ENCODE peak calls at places on chromosomes 3 and 15, in seven cellular contexts. F is neuronal stem cell, C is OCI-LY7, Q is trophoblast cell, N is SJSA1, G is brain microvascular endothelial cell, S is AG04450. U is an unnamed sample.

GRCh38 chr15:100204211-100204610 is 137.6 kb downstream of the ADAMTS17 start:
- DNase-seq in F (no peak), C (no peak), Q (no peak), N (no peak), G (no peak), S (no peak), U (no peak)

GRCh38 chr3:161879470-161879869 is 382.9 kb downstream of the OTOL1 start:
- DNase-seq in F (no peak), C (no peak), Q (no peak), N (no peak), G (no peak), S (no peak), U (no peak)

GRCh38 chr15:71595846-71596553 is 214.4 kb upstream of the NR2E3 start:
- DNase-seq in F (no peak), C (no peak), Q (no peak), N (no peak), G (no peak), S (no peak), U (no peak)

GRCh38 chr15:62878070-62878469 is 164.5 kb upstream of the TPM1 start:
- DNase-seq in F (no peak), C (no peak), Q (no peak), N (no peak), G (no peak), S (no peak), U (no peak)

GRCh38 chr3:71245052-71245488 is 338.5 kb downstream of the FOXP1 start:
- DNase-seq in F (no peak), C (no peak), Q (no peak), N (peak), G (peak), S (peak), U (peak)

GRCh38 chr3:42063886-42064285 is 27.3 kb upstream of the TRAK1 start:
- DNase-seq in F (no peak), C (no peak), Q (peak), N (no peak), G (peak), S (no peak), U (peak)

GRCh38 chr15:34721802-34722795 is 32.7 kb downstream of the GJD2 start:
- DNase-seq in F (peak), C (no peak), Q (peak), N (peak), G (peak), S (peak), U (peak)

GRCh38 chr3:40366203-40367162 is 20.5 kb upstream of the ENTPD3 start:
- DNase-seq in F (no peak), C (no peak), Q (no peak), N (no peak), G (no peak), S (no peak), U (no peak)

GRCh38 chr3:41715376-41715775 is 246.5 kb downstream of the ULK4 start:
- DNase-seq in F (no peak), C (no peak), Q (no peak), N (no peak), G (no peak), S (no peak), U (no peak)

GRCh38 chr15:40340740-40341400 is at the start of gene CCDC9B:
- DNase-seq in F (no peak), C (no peak), Q (peak), N (peak), G (peak), S (no peak), U (peak)

GRCh38 chr15:90871716-90872480 is 3.5 kb downstream of the FURIN start:
- DNase-seq in F (no peak), C (no peak), Q (peak), N (no peak), G (no peak), S (no peak), U (no peak)

GRCh38 chr3:15029625-15030024 is 35.5 kb downstream of the MRPS25 start:
- DNase-seq in F (no peak), C (no peak), Q (no peak), N (no peak), G (no peak), S (no peak), U (no peak)

GRCh38 chr3:132543016-132543739 is 53.9 kb upstream of the ACKR4 start:
- DNase-seq in F (no peak), C (no peak), Q (peak), N (no peak), G (peak), S (peak), U (peak)

GRCh38 chr15:74793135-74794028 is 11.5 kb downstream of the CSK start:
- DNase-seq in F (no peak), C (peak), Q (no peak), N (no peak), G (peak), S (no peak), U (no peak)

DNA sequence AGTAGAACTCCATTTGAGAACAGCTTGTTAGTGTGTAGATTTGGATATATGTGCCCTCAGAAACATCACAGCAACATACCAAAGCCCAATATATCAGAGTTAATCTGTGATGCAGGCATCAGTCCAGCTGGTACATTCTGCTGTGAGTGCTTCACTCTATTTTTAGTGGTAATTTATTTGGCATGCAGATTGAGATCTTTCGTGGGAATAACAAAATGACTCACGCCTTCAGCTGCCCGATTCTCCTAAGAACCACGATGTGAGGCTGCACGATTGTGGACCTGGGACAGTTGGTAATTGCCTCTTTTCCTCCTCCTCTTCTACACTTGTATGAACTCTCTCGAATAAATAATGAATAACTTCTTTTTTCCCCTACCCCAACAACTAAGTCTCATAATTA is 730.8 kb downstream of the SQOR start:
- DNase-seq in F (no peak), C (no peak), Q (peak), N (no peak), G (no peak), S (no peak), U (peak)
- H3K4me3 ChIP-seq in F (no peak), C (no peak), Q (no peak), N (no peak), G (no peak), S (no peak), U (no peak)

DNA sequence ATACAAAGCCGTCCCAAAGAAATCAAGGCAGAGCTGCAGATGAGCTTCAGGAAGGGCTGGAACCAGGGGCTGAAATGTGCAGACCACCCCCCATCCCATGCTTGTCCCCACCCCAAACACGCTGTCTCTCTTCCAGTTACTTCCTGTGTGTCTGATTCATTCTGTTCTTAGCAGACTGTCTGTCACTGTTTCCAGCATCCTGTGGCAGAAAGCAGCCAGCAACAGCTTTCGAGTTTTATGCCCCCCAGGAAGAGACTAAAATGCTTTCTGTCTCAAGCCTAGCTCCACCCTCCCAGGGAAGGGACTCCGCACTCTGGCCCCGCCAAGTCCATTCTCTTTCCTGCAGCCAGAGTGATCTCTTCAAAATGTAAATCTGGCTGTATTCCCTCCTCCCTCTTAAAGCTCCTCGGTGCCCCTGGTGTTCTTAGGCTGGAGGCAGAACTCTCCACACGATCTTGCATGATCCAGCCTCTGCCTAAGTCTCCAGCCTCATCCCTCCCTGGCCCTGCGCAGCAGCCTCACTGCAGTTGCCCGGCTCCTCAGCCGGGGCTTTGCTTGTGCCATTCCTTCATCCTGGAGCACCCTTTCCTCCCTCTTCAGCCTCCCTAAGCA is 41.5 kb downstream of the HRH1 start:
- DNase-seq in F (no peak), C (no peak), Q (no peak), N (peak), G (peak), S (no peak), U (no peak)
- H3K4me3 ChIP-seq in F (no peak), C (no peak), Q (no peak), N (peak), G (peak), S (peak), U (peak)

GRCh38 chr3:114756506-114757279 is 390.4 kb downstream of the ZBTB20 start:
- DNase-seq in F (no peak), C (no peak), Q (peak), N (no peak), G (no peak), S (no peak), U (no peak)

GRCh38 chr3:114762144-114762543 is 384.9 kb downstream of the ZBTB20 start:
- DNase-seq in F (no peak), C (no peak), Q (no peak), N (no peak), G (no peak), S (no peak), U (no peak)

GRCh38 chr3:114760679-114761078 is 386.4 kb downstream of the ZBTB20 start:
- DNase-seq in F (no peak), C (no peak), Q (no peak), N (no peak), G (no peak), S (no peak), U (no peak)

GRCh38 chr3:114764056-114764492 is 383.0 kb downstream of the ZBTB20 start:
- DNase-seq in F (no peak), C (no peak), Q (no peak), N (no peak), G (no peak), S (no peak), U (no peak)

DNA sequence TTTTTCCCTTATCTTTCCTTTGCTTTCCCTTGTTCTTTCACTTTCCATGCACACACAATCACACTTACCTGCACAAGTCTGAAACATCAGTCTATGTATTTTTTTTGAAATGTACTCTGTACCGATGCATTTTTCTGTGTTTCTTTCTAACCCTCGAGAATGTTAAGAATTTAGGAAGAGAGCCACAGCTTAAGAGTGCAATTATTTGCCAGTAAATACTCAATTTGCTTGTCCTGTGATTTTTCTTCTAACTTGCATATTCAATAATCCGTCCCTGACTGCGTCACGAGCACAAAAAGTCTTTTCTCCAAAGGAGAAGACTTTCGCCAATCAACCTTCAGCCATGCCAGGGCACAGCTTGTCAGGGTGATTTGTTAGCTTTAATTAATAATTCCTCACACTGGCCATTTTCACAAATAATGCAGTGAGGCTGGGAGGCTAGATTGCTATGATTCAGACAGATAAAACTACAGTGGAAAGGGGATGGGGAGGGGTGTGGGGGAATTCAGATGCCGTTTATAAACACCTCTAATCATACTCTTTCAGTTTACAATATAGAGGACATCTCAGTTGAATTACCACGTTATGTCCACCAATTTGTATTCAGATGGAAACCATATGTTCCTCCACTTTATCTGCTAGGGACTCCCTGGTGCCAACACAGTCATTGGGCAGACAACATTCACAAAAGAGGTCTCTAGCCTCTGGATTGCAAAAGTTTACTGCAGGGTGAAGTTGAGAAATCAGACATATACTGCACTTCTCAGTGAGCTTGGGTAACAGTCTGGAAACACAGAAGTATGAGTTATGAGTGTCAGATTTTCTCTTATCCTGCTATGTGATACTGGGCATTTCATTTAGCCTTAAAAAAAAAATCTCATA is 388.0 kb downstream of the ZBTB20 start:
- DNase-seq in F (no peak), C (no peak), Q (no peak), N (no peak), G (no peak), S (peak), U (peak)
- H3K4me3 ChIP-seq in F (no peak), C (no peak), Q (no peak), N (peak), G (peak), S (peak), U (peak)

GRCh38 chr3:155102329-155102728 is 22.2 kb downstream of the MME start:
- DNase-seq in F (no peak), C (no peak), Q (no peak), N (no peak), G (peak), S (no peak), U (peak)

GRCh38 chr3:155096303-155097008 is 16.3 kb downstream of the MME start:
- DNase-seq in F (no peak), C (no peak), Q (no peak), N (no peak), G (no peak), S (no peak), U (no peak)

GRCh38 chr3:155106059-155106458 is 25.9 kb downstream of the MME start:
- DNase-seq in F (no peak), C (no peak), Q (no peak), N (no peak), G (no peak), S (no peak), U (no peak)

GRCh38 chr3:155097009-155097349 is 16.9 kb downstream of the MME start:
- DNase-seq in F (no peak), C (no peak), Q (no peak), N (no peak), G (no peak), S (no peak), U (no peak)

GRCh38 chr3:155101398-155101797 is 21.3 kb downstream of the MME start:
- DNase-seq in F (no peak), C (no peak), Q (no peak), N (no peak), G (no peak), S (no peak), U (peak)
- H3K4me3 ChIP-seq in F (no peak), C (no peak), Q (no peak), N (no peak), G (no peak), S (no peak), U (no peak)

DNA sequence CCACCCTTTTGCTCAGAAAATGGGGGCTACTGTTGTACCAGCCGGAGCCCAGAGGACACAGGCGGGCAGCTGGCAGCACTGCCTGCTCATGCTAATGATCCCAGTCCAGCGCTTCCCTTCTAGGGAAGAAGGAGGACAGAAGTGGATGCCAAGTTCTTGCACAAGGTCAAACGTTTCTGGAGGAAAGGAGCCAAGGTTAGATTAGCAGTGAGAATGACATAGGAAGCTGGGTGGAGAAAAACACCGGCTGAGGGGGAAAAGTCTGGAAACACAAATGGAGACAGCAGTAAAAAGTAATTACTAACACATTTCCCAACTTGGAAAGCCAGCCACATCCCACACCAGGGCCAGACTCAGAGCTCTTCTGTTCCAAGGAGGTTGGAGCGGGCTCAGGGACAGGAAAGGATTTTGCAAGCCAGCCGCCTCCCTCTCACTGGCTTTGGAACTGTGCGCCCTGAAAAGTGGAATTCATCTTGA is 133.8 kb downstream of the CD47 start:
- DNase-seq in F (no peak), C (no peak), Q (no peak), N (no peak), G (no peak), S (no peak), U (peak)
- H3K4me3 ChIP-seq in F (peak), C (no peak), Q (no peak), N (no peak), G (no peak), S (no peak), U (peak)

GRCh38 chr3:127915115-127915936 is at the start of gene KBTBD12:
- DNase-seq in F (peak), C (no peak), Q (no peak), N (no peak), G (no peak), S (no peak), U (no peak)

GRCh38 chr3:127915937-127916480 is 977 bp downstream of the KBTBD12 start:
- DNase-seq in F (no peak), C (no peak), Q (no peak), N (no peak), G (no peak), S (no peak), U (no peak)

GRCh38 chr3:127911421-127911931 is 3.6 kb upstream of the KBTBD12 start:
- DNase-seq in F (no peak), C (no peak), Q (no peak), N (no peak), G (no peak), S (no peak), U (no peak)

GRCh38 chr3:127909646-127910045 is 5.4 kb upstream of the KBTBD12 start:
- DNase-seq in F (no peak), C (no peak), Q (no peak), N (no peak), G (no peak), S (no peak), U (no peak)

DNA sequence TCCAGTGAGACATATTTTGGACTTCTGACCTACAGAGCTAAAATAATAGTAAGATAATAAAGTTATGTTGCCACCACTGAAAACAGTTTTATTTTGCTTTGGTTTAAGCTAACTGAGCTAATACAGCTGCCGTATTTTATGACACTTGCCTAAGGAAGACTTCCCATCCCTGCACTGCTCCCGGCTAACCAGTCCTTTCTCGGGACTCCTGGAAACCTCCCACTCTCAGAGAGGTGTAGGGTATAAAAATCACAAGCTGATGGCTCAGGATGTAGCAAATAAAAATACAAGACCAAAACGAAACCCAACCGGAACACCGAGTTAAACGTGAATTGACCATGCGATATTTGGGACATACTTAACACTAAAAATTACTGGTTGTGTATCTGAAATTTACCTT is 448 bp upstream of the KBTBD12 start:
- DNase-seq in F (no peak), C (no peak), Q (no peak), N (no peak), G (no peak), S (no peak), U (no peak)
- H3K4me3 ChIP-seq in F (no peak), C (no peak), Q (no peak), N (peak), G (no peak), S (no peak), U (peak)

DNA sequence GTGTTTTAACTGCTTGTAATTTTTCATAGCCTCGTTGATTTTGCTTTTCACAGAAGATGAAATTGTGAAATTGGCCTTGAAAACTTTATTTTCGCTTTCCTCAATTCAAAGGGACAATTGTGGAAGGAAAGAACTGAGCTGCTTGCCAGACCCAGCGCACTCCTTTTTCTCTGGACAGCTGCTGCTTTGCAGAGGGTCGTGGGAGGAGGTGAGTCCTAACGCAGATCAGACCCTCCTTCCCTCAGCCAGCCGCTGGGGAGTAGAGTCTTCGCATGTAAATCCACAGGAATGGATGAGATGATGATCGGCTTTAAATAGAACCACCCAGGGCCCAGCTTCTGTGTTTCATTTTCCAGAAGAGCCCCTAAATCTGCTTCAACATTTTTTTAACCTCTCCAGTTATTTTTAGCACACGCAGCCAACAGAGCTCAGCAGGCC is 42.7 kb upstream of the UBE2E1 start:
- DNase-seq in F (no peak), C (peak), Q (no peak), N (no peak), G (no peak), S (no peak), U (peak)
- H3K4me3 ChIP-seq in F (no peak), C (peak), Q (no peak), N (no peak), G (peak), S (peak), U (peak)

DNA sequence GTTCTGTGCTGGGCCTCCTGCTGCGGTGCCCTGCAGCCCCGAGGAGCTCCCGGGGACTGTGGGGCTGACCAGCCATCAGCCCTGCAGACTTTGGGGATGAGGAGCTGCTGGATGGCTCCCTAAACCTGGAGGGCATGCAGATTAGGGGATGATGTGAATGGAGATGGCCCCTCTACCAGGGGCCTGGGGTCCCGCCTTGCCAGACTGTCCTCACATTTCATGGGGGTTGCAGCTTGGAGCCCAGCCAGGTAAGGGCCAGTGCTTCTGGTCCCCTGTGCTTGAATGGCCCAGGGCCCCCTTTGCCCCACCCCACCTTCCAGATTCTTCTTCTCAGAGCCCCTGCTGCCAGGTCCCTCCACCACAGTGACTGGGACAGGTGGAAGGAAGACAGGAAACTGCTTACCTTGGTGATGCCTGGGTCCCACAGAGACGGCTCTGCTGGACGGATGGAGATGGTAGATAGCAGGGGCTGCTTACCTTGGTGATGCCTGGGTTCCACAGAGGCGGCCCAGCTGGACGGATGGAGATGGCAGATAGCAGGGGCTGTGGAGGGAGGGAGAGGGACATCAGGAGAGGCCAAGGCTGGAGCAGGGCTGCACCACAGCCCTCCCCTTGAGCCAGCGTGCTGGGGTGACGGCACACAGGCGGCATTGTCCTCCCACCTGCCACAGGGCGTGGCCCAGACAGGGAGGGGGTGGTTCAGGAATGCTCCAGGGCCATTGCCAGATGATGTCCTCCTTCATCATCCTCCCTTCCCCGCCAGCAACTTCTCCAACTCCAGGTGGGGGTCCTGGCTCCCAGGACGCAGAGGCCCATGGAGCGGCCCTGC is at the start of gene SPTBN5:
- DNase-seq in F (no peak), C (no peak), Q (no peak), N (no peak), G (no peak), S (no peak), U (no peak)
- H3K4me3 ChIP-seq in F (no peak), C (no peak), Q (no peak), N (no peak), G (peak), S (no peak), U (peak)